ENCODE peak calls at places on chromosomes 2 and 18, in four cellular contexts. I, K, W and Y are unnamed samples.

GRCh38 chr2:204795156-204795555 is 249.9 kb downstream of the PARD3B start:
- DNase-seq in K (no peak), W (no peak), I (peak), Y (no peak)

GRCh38 chr2:171966268-171966667 is 33.5 kb upstream of the METAP1D start:
- DNase-seq in I (no peak), W (no peak), K (no peak), Y (peak)

GRCh38 chr2:145752091-145752806 is 1232.3 kb upstream of the ZEB2 start:
- DNase-seq in I (peak), K (peak), W (peak), Y (no peak)

GRCh38 chr2:202574541-202574940 is 60.2 kb upstream of the FAM117B start:
- DNase-seq in K (no peak), I (no peak), W (no peak), Y (no peak)

GRCh38 chr2:28209864-28210263 is 182.8 kb upstream of the FOSL2 start:
- DNase-seq in I (no peak), K (no peak), W (no peak), Y (no peak)

GRCh38 chr2:127047716-127048617 is 59.0 kb downstream of the BIN1 start:
- DNase-seq in K (no peak), I (no peak), W (no peak), Y (no peak)

GRCh38 chr2:74862268-74862964 is 28.5 kb downstream of the HK2 start:
- DNase-seq in W (no peak), I (no peak), K (no peak), Y (no peak)

GRCh38 chr2:207767461-207768167 is 2.1 kb downstream of the FZD5 start:
- DNase-seq in K (peak), W (peak), I (no peak), Y (peak)

GRCh38 chr2:129934044-129934822 is 45.2 kb upstream of the RAB6C start:
- DNase-seq in W (no peak), K (no peak), I (peak), Y (no peak)

GRCh38 chr2:68238955-68239822 is 13.1 kb downstream of the PPP3R1 start:
- DNase-seq in I (no peak), K (no peak), W (no peak), Y (no peak)

GRCh38 chr2:13201924-13202323 is 485.2 kb downstream of the TRIB2 start:
- DNase-seq in K (no peak), W (peak), I (no peak), Y (no peak)

GRCh38 chr18:54850598-54850997 is 22.3 kb downstream of the RAB27B start:
- DNase-seq in I (no peak), K (no peak), W (no peak), Y (no peak)

GRCh38 chr18:61379827-61380226 is 46.6 kb downstream of the CDH20 start:
- DNase-seq in K (no peak), W (no peak), I (no peak), Y (no peak)

GRCh38 chr2:212034841-212035585 is 503.6 kb downstream of the ERBB4 start:
- DNase-seq in W (peak), I (no peak), K (no peak), Y (no peak)

GRCh38 chr2:216023055-216023648 is 9.8 kb upstream of the MREG start:
- DNase-seq in I (peak), W (peak), K (peak), Y (peak)